ENCODE peak calls at places on chromosome 20, in six cellular contexts. One of them, this sample, is unnamed.

GRCh38 chr20:2508631-2509467 is at the start of gene ZNF343:
- DNase-seq in HCT116: peak; percentile 63
- DNase-seq in testis: peak; percentile 91
- DNase-seq in cardiac muscle cell: peak; percentile 82
- DNase-seq in stomach: peak; percentile 79
- DNase-seq in mammary epithelial cell: peak; percentile 78
- DNase-seq in this sample: peak; percentile 83

GRCh38 chr20:46970937-46971630 is 76.4 kb downstream of the EYA2 start:
- DNase-seq in HCT116: peak; percentile 95
- DNase-seq in testis: peak; percentile 34
- DNase-seq in cardiac muscle cell: peak; percentile 90
- DNase-seq in stomach: no peak
- DNase-seq in mammary epithelial cell: peak; percentile 88
- DNase-seq in this sample: no peak

GRCh38 chr20:49432562-49432961 is 49.9 kb downstream of the KCNB1 start:
- DNase-seq in HCT116: no peak
- DNase-seq in testis: no peak
- DNase-seq in cardiac muscle cell: no peak
- DNase-seq in stomach: no peak
- DNase-seq in mammary epithelial cell: no peak
- DNase-seq in this sample: no peak

GRCh38 chr20:63941282-63942060 is 14.7 kb downstream of the UCKL1 start:
- DNase-seq in HCT116: no peak
- DNase-seq in testis: no peak
- DNase-seq in cardiac muscle cell: peak; percentile 15
- DNase-seq in stomach: peak; percentile 64
- DNase-seq in mammary epithelial cell: peak; percentile 71
- DNase-seq in this sample: peak; percentile 84

GRCh38 chr20:35604444-35604750 is 11.2 kb upstream of the SPAG4 start:
- DNase-seq in HCT116: no peak
- DNase-seq in testis: no peak
- DNase-seq in cardiac muscle cell: no peak
- DNase-seq in stomach: peak; percentile 51
- DNase-seq in mammary epithelial cell: no peak
- DNase-seq in this sample: no peak

GRCh38 chr20:39117486-39117885 is 155.3 kb downstream of the DHX35 start:
- DNase-seq in HCT116: peak; percentile 88
- DNase-seq in testis: no peak
- DNase-seq in cardiac muscle cell: peak; percentile 45
- DNase-seq in stomach: peak; percentile 26
- DNase-seq in mammary epithelial cell: peak; percentile 89
- DNase-seq in this sample: no peak

GRCh38 chr20:34334654-34335407 is 28.2 kb upstream of the ITCH start:
- DNase-seq in HCT116: no peak
- DNase-seq in testis: peak; percentile 32
- DNase-seq in cardiac muscle cell: no peak
- DNase-seq in stomach: no peak
- DNase-seq in mammary epithelial cell: peak; percentile 66
- DNase-seq in this sample: no peak

GRCh38 chr20:32451682-32452461 is 93.7 kb downstream of the ASXL1 start:
- DNase-seq in HCT116: no peak
- DNase-seq in testis: no peak
- DNase-seq in cardiac muscle cell: no peak
- DNase-seq in stomach: no peak
- DNase-seq in mammary epithelial cell: no peak
- DNase-seq in this sample: no peak

GRCh38 chr20:6866741-6867140 is 99.3 kb downstream of the BMP2 start:
- DNase-seq in HCT116: no peak
- DNase-seq in testis: no peak
- DNase-seq in cardiac muscle cell: peak; percentile 23
- DNase-seq in stomach: no peak
- DNase-seq in mammary epithelial cell: peak; percentile 66
- DNase-seq in this sample: no peak

GRCh38 chr20:2914160-2914559 is 40.9 kb downstream of the PTPRA start:
- DNase-seq in HCT116: no peak
- DNase-seq in testis: peak; percentile 24
- DNase-seq in cardiac muscle cell: peak; percentile 54
- DNase-seq in stomach: no peak
- DNase-seq in mammary epithelial cell: peak; percentile 18
- DNase-seq in this sample: no peak

GRCh38 chr20:48875914-48876240 is 45.6 kb upstream of the ARFGEF2 start:
- DNase-seq in HCT116: no peak
- DNase-seq in testis: no peak
- DNase-seq in cardiac muscle cell: peak; percentile 36
- DNase-seq in stomach: no peak
- DNase-seq in mammary epithelial cell: peak; percentile 52
- DNase-seq in this sample: no peak

GRCh38 chr20:60038400-60038799 is 80.2 kb downstream of the CDH26 start:
- DNase-seq in HCT116: no peak
- DNase-seq in testis: no peak
- DNase-seq in cardiac muscle cell: no peak
- DNase-seq in stomach: no peak
- DNase-seq in mammary epithelial cell: no peak
- DNase-seq in this sample: no peak

GRCh38 chr20:36214684-36215256 is 21.5 kb upstream of the AAR2 start:
- DNase-seq in HCT116: no peak
- DNase-seq in testis: peak; percentile 21
- DNase-seq in cardiac muscle cell: peak; percentile 49
- DNase-seq in stomach: no peak
- DNase-seq in mammary epithelial cell: peak; percentile 18
- DNase-seq in this sample: no peak

GRCh38 chr20:36275441-36276189 is 30.5 kb upstream of the DLGAP4 start:
- DNase-seq in HCT116: no peak
- DNase-seq in testis: no peak
- DNase-seq in cardiac muscle cell: no peak
- DNase-seq in stomach: no peak
- DNase-seq in mammary epithelial cell: no peak
- DNase-seq in this sample: no peak

GRCh38 chr20:63702751-63703470 is 4.9 kb downstream of the ARFRP1 start:
- DNase-seq in HCT116: no peak
- DNase-seq in testis: no peak
- DNase-seq in cardiac muscle cell: no peak
- DNase-seq in stomach: no peak
- DNase-seq in mammary epithelial cell: no peak
- DNase-seq in this sample: no peak

GRCh38 chr20:44768256-44768655 is 22.6 kb downstream of the KCNK15 start:
- DNase-seq in HCT116: no peak
- DNase-seq in testis: no peak
- DNase-seq in cardiac muscle cell: no peak
- DNase-seq in stomach: no peak
- DNase-seq in mammary epithelial cell: no peak
- DNase-seq in this sample: no peak

GRCh38 chr20:35768731-35769664 is 2.8 kb upstream of the PHF20 start:
- DNase-seq in HCT116: peak; percentile 77
- DNase-seq in testis: peak; percentile 92
- DNase-seq in cardiac muscle cell: peak; percentile 98
- DNase-seq in stomach: peak; percentile 88
- DNase-seq in mammary epithelial cell: peak; percentile 96
- DNase-seq in this sample: peak; percentile 96

GRCh38 chr20:39190666-39191570 is 228.8 kb downstream of the DHX35 start:
- DNase-seq in HCT116: peak; percentile 39
- DNase-seq in testis: no peak
- DNase-seq in cardiac muscle cell: no peak
- DNase-seq in stomach: no peak
- DNase-seq in mammary epithelial cell: peak; percentile 82
- DNase-seq in this sample: no peak

GRCh38 chr20:13464702-13465101 is 174.0 kb downstream of the TASP1 start:
- DNase-seq in HCT116: no peak
- DNase-seq in testis: no peak
- DNase-seq in cardiac muscle cell: peak; percentile 18
- DNase-seq in stomach: no peak
- DNase-seq in mammary epithelial cell: peak; percentile 15
- DNase-seq in this sample: no peak

GRCh38 chr20:44959082-44959895 is 908 bp downstream of the TOMM34 start:
- DNase-seq in HCT116: no peak
- DNase-seq in testis: peak; percentile 59
- DNase-seq in cardiac muscle cell: peak; percentile 51
- DNase-seq in stomach: no peak
- DNase-seq in mammary epithelial cell: peak; percentile 86
- DNase-seq in this sample: no peak

DNA sequence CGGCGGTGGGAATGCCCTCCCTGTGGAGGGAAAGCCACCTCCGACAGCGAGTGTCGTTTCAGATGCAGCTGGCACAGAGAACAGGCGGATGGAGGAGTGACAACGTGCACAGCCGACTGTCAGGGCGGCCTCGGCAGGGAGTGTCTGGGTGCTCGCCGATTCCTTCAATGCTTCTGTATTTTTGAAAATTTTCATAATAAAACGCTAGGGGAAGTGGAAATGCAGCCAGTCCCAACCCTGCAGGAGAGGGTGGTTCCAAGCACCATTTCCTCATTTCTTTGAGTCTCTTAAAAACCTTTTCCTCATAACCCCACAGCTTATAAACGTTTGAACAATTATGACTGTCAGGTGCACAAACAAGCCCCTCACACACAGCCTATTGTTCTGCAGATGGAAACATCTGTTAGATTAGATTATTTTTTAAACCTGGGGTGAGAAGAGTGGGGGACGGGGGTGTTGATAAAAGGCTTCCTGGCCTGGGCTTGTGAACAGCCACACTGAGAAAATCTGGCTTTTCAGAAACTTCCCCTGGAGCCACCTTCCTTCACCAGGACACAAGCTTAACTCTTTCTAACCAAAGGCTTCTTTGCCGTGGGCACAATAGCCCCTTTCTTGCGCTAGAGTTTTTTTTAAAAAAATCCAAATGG is 228.9 kb downstream of the ANKRD60 start:
- DNase-seq in HCT116: no peak
- DNase-seq in testis: peak; percentile 49
- DNase-seq in cardiac muscle cell: peak; percentile 3
- DNase-seq in stomach: no peak
- DNase-seq in mammary epithelial cell: no peak
- DNase-seq in this sample: no peak
- TF ChIP-seq CTCF in HCT116: no peak
- TF ChIP-seq CTCF in testis: no peak
- TF ChIP-seq CTCF in cardiac muscle cell: no peak
- TF ChIP-seq CTCF in stomach: no peak
- TF ChIP-seq CTCF in mammary epithelial cell: no peak
- TF ChIP-seq CTCF in this sample: no peak

GRCh38 chr20:19288636-19289035 is 76.2 kb downstream of the SLC24A3 start:
- DNase-seq in HCT116: no peak
- DNase-seq in testis: no peak
- DNase-seq in cardiac muscle cell: no peak
- DNase-seq in stomach: no peak
- DNase-seq in mammary epithelial cell: no peak
- DNase-seq in this sample: no peak

GRCh38 chr20:19283503-19283902 is 71.1 kb downstream of the SLC24A3 start:
- DNase-seq in HCT116: no peak
- DNase-seq in testis: no peak
- DNase-seq in cardiac muscle cell: no peak
- DNase-seq in stomach: peak; percentile 33
- DNase-seq in mammary epithelial cell: no peak
- DNase-seq in this sample: no peak

GRCh38 chr20:19288061-19288460 is 75.6 kb downstream of the SLC24A3 start:
- DNase-seq in HCT116: no peak
- DNase-seq in testis: no peak
- DNase-seq in cardiac muscle cell: no peak
- DNase-seq in stomach: no peak
- DNase-seq in mammary epithelial cell: no peak
- DNase-seq in this sample: no peak

GRCh38 chr20:19284400-19285178 is 72.1 kb downstream of the SLC24A3 start:
- DNase-seq in HCT116: no peak
- DNase-seq in testis: no peak
- DNase-seq in cardiac muscle cell: no peak
- DNase-seq in stomach: no peak
- DNase-seq in mammary epithelial cell: no peak
- DNase-seq in this sample: no peak

GRCh38 chr20:19285424-19285823 is 73.0 kb downstream of the SLC24A3 start:
- DNase-seq in HCT116: no peak
- DNase-seq in testis: peak; percentile 32
- DNase-seq in cardiac muscle cell: no peak
- DNase-seq in stomach: no peak
- DNase-seq in mammary epithelial cell: no peak
- DNase-seq in this sample: no peak
- H3K4me1 ChIP-seq in HCT116: no peaks in the 10 kb centered on the region
- H3K4me1 ChIP-seq in testis: peaks cover 14% of the 10 kb centered on the region
- H3K4me1 ChIP-seq in cardiac muscle cell: no peaks in the 10 kb centered on the region
- H3K4me1 ChIP-seq in stomach: peaks cover 14% of the 10 kb centered on the region
- H3K4me1 ChIP-seq in mammary epithelial cell: no peaks in the 10 kb centered on the region
- H3K4me1 ChIP-seq in this sample: no peaks in the 10 kb centered on the region

DNA sequence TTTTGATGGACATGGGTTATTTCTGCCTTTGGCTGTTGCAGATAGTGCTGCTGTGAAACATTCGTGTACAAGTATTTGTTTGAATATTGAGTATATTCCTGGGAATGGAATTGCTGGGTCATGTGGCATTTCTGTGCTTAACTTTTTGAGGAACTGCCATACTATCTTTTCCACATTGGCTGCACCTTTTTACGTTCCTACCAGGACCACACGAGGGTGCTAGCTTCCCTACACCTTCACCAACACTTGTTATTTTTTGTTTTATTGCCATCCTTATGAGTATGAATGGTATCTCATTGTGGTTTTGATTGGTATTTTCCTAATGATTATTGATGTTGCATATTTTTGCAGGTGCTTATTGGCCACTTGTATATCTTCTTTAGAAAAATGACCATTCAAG is 47.8 kb upstream of the PLCG1 start:
- DNase-seq in HCT116: no peak
- DNase-seq in testis: no peak
- DNase-seq in cardiac muscle cell: no peak
- DNase-seq in stomach: no peak
- DNase-seq in mammary epithelial cell: no peak
- DNase-seq in this sample: no peak
- TF ChIP-seq CTCF in HCT116: peak; percentile 39
- TF ChIP-seq CTCF in testis: no peak
- TF ChIP-seq CTCF in cardiac muscle cell: no peak
- TF ChIP-seq CTCF in stomach: no peak
- TF ChIP-seq CTCF in mammary epithelial cell: no peak
- TF ChIP-seq CTCF in this sample: no peak

GRCh38 chr20:53947501-53948195 is 122.7 kb downstream of the BCAS1 start:
- DNase-seq in HCT116: no peak
- DNase-seq in testis: no peak
- DNase-seq in cardiac muscle cell: no peak
- DNase-seq in stomach: no peak
- DNase-seq in mammary epithelial cell: no peak
- DNase-seq in this sample: no peak

GRCh38 chr20:53943522-53944291 is 126.7 kb downstream of the BCAS1 start:
- DNase-seq in HCT116: no peak
- DNase-seq in testis: peak; percentile 40
- DNase-seq in cardiac muscle cell: peak; percentile 63
- DNase-seq in stomach: no peak
- DNase-seq in mammary epithelial cell: no peak
- DNase-seq in this sample: no peak

GRCh38 chr20:53944796-53945195 is 125.6 kb downstream of the BCAS1 start:
- DNase-seq in HCT116: no peak
- DNase-seq in testis: no peak
- DNase-seq in cardiac muscle cell: no peak
- DNase-seq in stomach: no peak
- DNase-seq in mammary epithelial cell: no peak
- DNase-seq in this sample: no peak

GRCh38 chr20:53946106-53946505 is 124.3 kb downstream of the BCAS1 start:
- DNase-seq in HCT116: no peak
- DNase-seq in testis: no peak
- DNase-seq in cardiac muscle cell: no peak
- DNase-seq in stomach: no peak
- DNase-seq in mammary epithelial cell: no peak
- DNase-seq in this sample: no peak

DNA sequence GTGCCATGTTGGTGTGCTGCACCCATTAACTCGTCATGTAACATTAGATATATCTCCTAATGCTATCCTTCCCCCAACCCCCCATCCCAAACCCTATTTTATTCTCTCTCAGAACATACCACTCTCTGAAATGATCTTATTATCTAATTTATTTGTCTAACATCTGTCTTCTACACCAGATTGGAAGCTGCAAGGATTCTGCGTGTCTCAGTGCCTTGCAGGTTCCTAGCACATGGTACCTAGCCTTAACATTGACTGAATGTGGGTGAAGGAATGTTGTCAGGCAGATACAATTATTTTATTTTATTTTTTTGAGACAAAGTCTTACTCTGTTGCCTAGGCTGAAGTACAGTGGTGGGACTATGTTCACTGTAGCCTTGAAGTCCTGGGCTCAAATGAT is 124.9 kb downstream of the BCAS1 start:
- DNase-seq in HCT116: no peak
- DNase-seq in testis: no peak
- DNase-seq in cardiac muscle cell: no peak
- DNase-seq in stomach: no peak
- DNase-seq in mammary epithelial cell: no peak
- DNase-seq in this sample: no peak
- H3K4me1 ChIP-seq in HCT116: peaks cover 6% of the 10 kb centered on the region
- H3K4me1 ChIP-seq in testis: peaks cover 5% of the 10 kb centered on the region
- H3K4me1 ChIP-seq in cardiac muscle cell: peaks cover 22% of the 10 kb centered on the region
- H3K4me1 ChIP-seq in stomach: no peaks in the 10 kb centered on the region
- H3K4me1 ChIP-seq in mammary epithelial cell: peaks cover 30% of the 10 kb centered on the region
- H3K4me1 ChIP-seq in this sample: peaks cover 10% of the 10 kb centered on the region